ENCODE peak calls at places on chromosome 10, in seven cellular contexts. Q is adrenal gland, Y is transverse colon, O is GM23248, N is Peyer's patch, K is MM.1S, A is ovary. B is an unnamed sample.

GRCh38 chr10:80580811-80581468 is 43.2 kb downstream of the SH2D4B start:
- DNase-seq in O (no peak), Q (no peak), K (no peak), A (no peak), Y (no peak), N (no peak), B (no peak)

GRCh38 chr10:132319853-132320669 is 11.9 kb upstream of the LRRC27 start:
- DNase-seq in O (peak; percentile 94), N (no peak), Y (no peak), Q (peak; percentile 80), K (no peak), A (no peak), B (no peak)

GRCh38 chr10:113897693-113898618 is 43.5 kb downstream of the NHLRC2 start:
- DNase-seq in K (no peak), A (no peak), Q (no peak), N (no peak), Y (no peak), O (no peak), B (peak; percentile 49)

GRCh38 chr10:71342850-71343773 is 24.1 kb downstream of the SLC29A3 start:
- DNase-seq in A (no peak), Y (peak; percentile 73), K (no peak), O (peak; percentile 24), N (no peak), Q (peak; percentile 43), B (no peak)

GRCh38 chr10:133439517-133440461 is 14.0 kb upstream of the SCART1 start:
- DNase-seq in K (no peak), N (no peak), A (no peak), Q (no peak), O (no peak), Y (no peak), B (peak; percentile 19)

GRCh38 chr10:45354261-45354660 is 19.8 kb upstream of the ALOX5 start:
- DNase-seq in A (no peak), O (peak; percentile 15), N (peak; percentile 58), K (no peak), Q (peak; percentile 60), Y (peak; percentile 51), B (peak; percentile 52)

GRCh38 chr10:64191304-64191703 is 670.1 kb downstream of the REEP3 start:
- DNase-seq in K (no peak), N (no peak), Y (no peak), O (no peak), Q (no peak), A (no peak), B (no peak)

GRCh38 chr10:90862908-90863514 is 5.2 kb upstream of the HTR7 start:
- DNase-seq in Y (no peak), A (no peak), O (peak; percentile 72), N (no peak), K (peak; percentile 38), Q (no peak), B (no peak)

GRCh38 chr10:129525408-129525807 is 58.4 kb downstream of the MGMT start:
- DNase-seq in Y (no peak), O (peak; percentile 84), N (no peak), A (no peak), Q (no peak), K (no peak), B (no peak)

GRCh38 chr10:72847681-72848080 is 45.9 kb upstream of the OIT3 start:
- DNase-seq in K (no peak), A (no peak), Y (no peak), Q (no peak), O (peak; percentile 7), N (no peak), B (no peak)

GRCh38 chr10:46330881-46331280 is 44.1 kb downstream of the ANTXRL start:
- DNase-seq in Y (no peak), Q (no peak), O (no peak), K (no peak), A (no peak), N (no peak), B (no peak)

GRCh38 chr10:112490543-112490942 is 43.5 kb downstream of the VTI1A start:
- DNase-seq in N (no peak), Y (no peak), O (peak; percentile 12), Q (no peak), K (no peak), A (no peak), B (peak; percentile 39)

GRCh38 chr10:99276848-99277486 is 41.3 kb upstream of the HPSE2 start:
- DNase-seq in O (peak; percentile 27), Q (no peak), K (peak; percentile 25), Y (no peak), A (no peak), N (no peak), B (no peak)

GRCh38 chr10:112286837-112287818 is 3.9 kb downstream of the TECTB start:
- DNase-seq in Q (no peak), K (no peak), A (no peak), Y (no peak), O (no peak), N (no peak), B (no peak)

GRCh38 chr10:82691211-82691610 is 816.2 kb downstream of the NRG3 start:
- DNase-seq in Q (no peak), Y (no peak), A (no peak), O (no peak), K (no peak), N (no peak), B (no peak)

GRCh38 chr10:125880719-125881118 is 373 bp downstream of the DHX32 start:
- DNase-seq in O (no peak), Y (no peak), N (no peak), Q (no peak), K (no peak), A (no peak), B (no peak)

GRCh38 chr10:104308439-104308903 is 29.8 kb downstream of the ITPRIP start:
- DNase-seq in A (peak; percentile 5), N (no peak), O (no peak), K (peak; percentile 69), Q (no peak), Y (no peak), B (no peak)

GRCh38 chr10:84204122-84204521 is 9.8 kb downstream of the CDHR1 start:
- DNase-seq in A (no peak), K (no peak), N (no peak), Y (no peak), O (peak; percentile 18), Q (no peak), B (no peak)

GRCh38 chr10:59880976-59881510 is 25.3 kb downstream of the CCDC6 start:
- DNase-seq in O (no peak), K (no peak), A (no peak), N (no peak), Q (no peak), Y (no peak), B (no peak)

DNA sequence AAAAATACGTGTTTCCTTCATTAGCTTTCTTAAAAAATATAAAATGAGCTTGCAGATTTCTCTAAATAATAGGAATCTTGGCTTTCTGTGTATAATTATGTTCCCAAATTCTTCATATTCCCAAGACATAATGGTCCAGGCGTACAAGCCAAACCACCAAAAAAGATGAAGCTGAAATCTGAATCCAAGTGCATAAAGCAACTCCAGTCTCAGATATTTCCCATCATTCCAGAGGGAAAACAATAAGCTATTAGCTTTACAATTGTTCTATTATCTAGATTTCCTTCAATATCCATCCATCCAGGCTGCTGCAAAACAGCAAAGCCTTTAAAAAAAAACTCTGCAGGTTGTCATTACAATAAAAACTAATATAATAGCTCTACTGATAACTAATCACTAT is 108.8 kb upstream of the ASAH2 start:
- DNase-seq in N (no peak), Y (no peak), A (no peak), K (no peak), O (no peak), Q (no peak), B (no peak)
- H3K27ac ChIP-seq in N (no peak overlapping the region), Y (no peak overlapping the region), A (no peak overlapping the region), K (no peak overlapping the region), O (no peak overlapping the region), Q (no peak overlapping the region), B (no peak overlapping the region)

GRCh38 chr10:110758128-110758527 is 113.6 kb upstream of the PDCD4 start:
- DNase-seq in O (no peak), A (no peak), N (no peak), Y (peak; percentile 57), K (no peak), Q (no peak), B (no peak)
- H3K27ac ChIP-seq in O (no peak overlapping the region), A (no peak overlapping the region), N (peak overlapping the region; percentile 72), Y (peak overlapping the region; percentile 81), K (no peak overlapping the region), Q (no peak overlapping the region), B (peak overlapping the region; percentile 90)

GRCh38 chr10:625335-625699 is 64.2 kb downstream of the DIP2C start:
- DNase-seq in N (no peak), K (no peak), Y (no peak), O (no peak), Q (peak; percentile 88), A (no peak), B (peak; percentile 82)
- H3K27ac ChIP-seq in N (peak overlapping the region; percentile 92), K (no peak overlapping the region), Y (peak overlapping the region; percentile 82), O (peak overlapping the region; percentile 81), Q (peak overlapping the region; percentile 92), A (no peak overlapping the region), B (peak overlapping the region; percentile 51)

GRCh38 chr10:102753724-102754123 is 10.0 kb downstream of the WBP1L start:
- DNase-seq in K (no peak), O (peak; percentile 60), N (no peak), A (no peak), Y (no peak), Q (no peak), B (no peak)
- H3K27ac ChIP-seq in K (no peak overlapping the region), O (peak overlapping the region; percentile 97), N (peak overlapping the region; percentile 87), A (no peak overlapping the region), Y (peak overlapping the region; percentile 78), Q (peak overlapping the region; percentile 87), B (no peak overlapping the region)

GRCh38 chr10:42421812-42422211 is 216.6 kb downstream of the ZNF33B start:
- DNase-seq in O (no peak), K (no peak), A (no peak), N (no peak), Y (no peak), Q (no peak), B (no peak)
- H3K27ac ChIP-seq in O (no peak overlapping the region), K (no peak overlapping the region), A (no peak overlapping the region), N (no peak overlapping the region), Y (no peak overlapping the region), Q (no peak overlapping the region), B (no peak overlapping the region)